ENCODE peak calls at places on chromosomes 13 and 19, in nine cellular contexts. One of them, this sample, is unnamed.
A peak's percentile ranks its signal among the peaks of the same experiment; 100 is the strongest.

GRCh38 chr13:23956106-23956505 is 58.8 kb upstream of the C1QTNF9B start:
- ATAC-seq in heart right ventricle: no peak
- ATAC-seq in Panc1: no peak
- ATAC-seq in left lobe of liver: no peak
- ATAC-seq in natural killer cell: peak; percentile 43
- ATAC-seq in right lobe of liver: no peak
- ATAC-seq in stimulated activated naive CD8-positive, alpha-beta T cell treated with anti-CD3 and anti-CD28 coated beads, Interleukin-15, amount 100 ng/mL, for 72 hours: peak; percentile 95
- ATAC-seq in activated T-cell treated with anti-CD3 and anti-CD28 coated beads, Interleukin-2, amount 50 U/mL, for 4 hours: peak; percentile 78
- ATAC-seq in T-cell: no peak
- ATAC-seq in this sample: peak; percentile 97

GRCh38 chr13:66312312-66313087 is 917.6 kb downstream of the PCDH9 start:
- ATAC-seq in heart right ventricle: peak; percentile 28
- ATAC-seq in Panc1: peak; percentile 95
- ATAC-seq in left lobe of liver: peak; percentile 40
- ATAC-seq in natural killer cell: no peak
- ATAC-seq in right lobe of liver: no peak
- ATAC-seq in stimulated activated naive CD8-positive, alpha-beta T cell treated with anti-CD3 and anti-CD28 coated beads, Interleukin-15, amount 100 ng/mL, for 72 hours: no peak
- ATAC-seq in activated T-cell treated with anti-CD3 and anti-CD28 coated beads, Interleukin-2, amount 50 U/mL, for 4 hours: no peak
- ATAC-seq in T-cell: no peak
- ATAC-seq in this sample: no peak

GRCh38 chr13:45918597-45918996 is 67.0 kb upstream of the SIAH3 start:
- ATAC-seq in heart right ventricle: no peak
- ATAC-seq in Panc1: no peak
- ATAC-seq in left lobe of liver: no peak
- ATAC-seq in natural killer cell: no peak
- ATAC-seq in right lobe of liver: no peak
- ATAC-seq in stimulated activated naive CD8-positive, alpha-beta T cell treated with anti-CD3 and anti-CD28 coated beads, Interleukin-15, amount 100 ng/mL, for 72 hours: no peak
- ATAC-seq in activated T-cell treated with anti-CD3 and anti-CD28 coated beads, Interleukin-2, amount 50 U/mL, for 4 hours: peak; percentile 96
- ATAC-seq in T-cell: no peak
- ATAC-seq in this sample: peak; percentile 92

GRCh38 chr19:17244618-17245534 is 843 bp downstream of the NR2F6 start:
- ATAC-seq in heart right ventricle: peak; percentile 2
- ATAC-seq in Panc1: peak; percentile 0
- ATAC-seq in left lobe of liver: no peak
- ATAC-seq in natural killer cell: no peak
- ATAC-seq in right lobe of liver: no peak
- ATAC-seq in stimulated activated naive CD8-positive, alpha-beta T cell treated with anti-CD3 and anti-CD28 coated beads, Interleukin-15, amount 100 ng/mL, for 72 hours: peak; percentile 36
- ATAC-seq in activated T-cell treated with anti-CD3 and anti-CD28 coated beads, Interleukin-2, amount 50 U/mL, for 4 hours: peak; percentile 32
- ATAC-seq in T-cell: peak; percentile 12
- ATAC-seq in this sample: peak; percentile 25

GRCh38 chr13:114225610-114226009 is 9.1 kb upstream of the CDC16 start:
- ATAC-seq in heart right ventricle: no peak
- ATAC-seq in Panc1: peak; percentile 62
- ATAC-seq in left lobe of liver: no peak
- ATAC-seq in natural killer cell: no peak
- ATAC-seq in right lobe of liver: no peak
- ATAC-seq in stimulated activated naive CD8-positive, alpha-beta T cell treated with anti-CD3 and anti-CD28 coated beads, Interleukin-15, amount 100 ng/mL, for 72 hours: peak; percentile 62
- ATAC-seq in activated T-cell treated with anti-CD3 and anti-CD28 coated beads, Interleukin-2, amount 50 U/mL, for 4 hours: peak; percentile 20
- ATAC-seq in T-cell: peak; percentile 58
- ATAC-seq in this sample: no peak

GRCh38 chr13:111282997-111283396 is 37.4 kb upstream of the TEX29 start:
- ATAC-seq in heart right ventricle: no peak
- ATAC-seq in Panc1: no peak
- ATAC-seq in left lobe of liver: no peak
- ATAC-seq in natural killer cell: no peak
- ATAC-seq in right lobe of liver: no peak
- ATAC-seq in stimulated activated naive CD8-positive, alpha-beta T cell treated with anti-CD3 and anti-CD28 coated beads, Interleukin-15, amount 100 ng/mL, for 72 hours: no peak
- ATAC-seq in activated T-cell treated with anti-CD3 and anti-CD28 coated beads, Interleukin-2, amount 50 U/mL, for 4 hours: no peak
- ATAC-seq in T-cell: no peak
- ATAC-seq in this sample: no peak

GRCh38 chr13:77016888-77017623 is 9.9 kb downstream of the FBXL3 start:
- ATAC-seq in heart right ventricle: no peak
- ATAC-seq in Panc1: no peak
- ATAC-seq in left lobe of liver: no peak
- ATAC-seq in natural killer cell: no peak
- ATAC-seq in right lobe of liver: no peak
- ATAC-seq in stimulated activated naive CD8-positive, alpha-beta T cell treated with anti-CD3 and anti-CD28 coated beads, Interleukin-15, amount 100 ng/mL, for 72 hours: no peak
- ATAC-seq in activated T-cell treated with anti-CD3 and anti-CD28 coated beads, Interleukin-2, amount 50 U/mL, for 4 hours: no peak
- ATAC-seq in T-cell: no peak
- ATAC-seq in this sample: no peak

GRCh38 chr13:91142572-91142971 is 204.9 kb upstream of the MIR17HG start:
- ATAC-seq in heart right ventricle: no peak
- ATAC-seq in Panc1: no peak
- ATAC-seq in left lobe of liver: no peak
- ATAC-seq in natural killer cell: no peak
- ATAC-seq in right lobe of liver: no peak
- ATAC-seq in stimulated activated naive CD8-positive, alpha-beta T cell treated with anti-CD3 and anti-CD28 coated beads, Interleukin-15, amount 100 ng/mL, for 72 hours: no peak
- ATAC-seq in activated T-cell treated with anti-CD3 and anti-CD28 coated beads, Interleukin-2, amount 50 U/mL, for 4 hours: no peak
- ATAC-seq in T-cell: no peak
- ATAC-seq in this sample: no peak

GRCh38 chr13:49597043-49597669 is 11.8 kb upstream of the RCBTB1 start:
- ATAC-seq in heart right ventricle: no peak
- ATAC-seq in Panc1: no peak
- ATAC-seq in left lobe of liver: no peak
- ATAC-seq in natural killer cell: no peak
- ATAC-seq in right lobe of liver: no peak
- ATAC-seq in stimulated activated naive CD8-positive, alpha-beta T cell treated with anti-CD3 and anti-CD28 coated beads, Interleukin-15, amount 100 ng/mL, for 72 hours: no peak
- ATAC-seq in activated T-cell treated with anti-CD3 and anti-CD28 coated beads, Interleukin-2, amount 50 U/mL, for 4 hours: no peak
- ATAC-seq in T-cell: no peak
- ATAC-seq in this sample: no peak

GRCh38 chr13:106213028-106213427 is 322.4 kb downstream of the EFNB2 start:
- ATAC-seq in heart right ventricle: no peak
- ATAC-seq in Panc1: no peak
- ATAC-seq in left lobe of liver: no peak
- ATAC-seq in natural killer cell: no peak
- ATAC-seq in right lobe of liver: no peak
- ATAC-seq in stimulated activated naive CD8-positive, alpha-beta T cell treated with anti-CD3 and anti-CD28 coated beads, Interleukin-15, amount 100 ng/mL, for 72 hours: no peak
- ATAC-seq in activated T-cell treated with anti-CD3 and anti-CD28 coated beads, Interleukin-2, amount 50 U/mL, for 4 hours: no peak
- ATAC-seq in T-cell: no peak
- ATAC-seq in this sample: no peak

GRCh38 chr13:50257646-50258045 is 242.4 kb downstream of the KCNRG start:
- ATAC-seq in heart right ventricle: no peak
- ATAC-seq in Panc1: no peak
- ATAC-seq in left lobe of liver: no peak
- ATAC-seq in natural killer cell: no peak
- ATAC-seq in right lobe of liver: no peak
- ATAC-seq in stimulated activated naive CD8-positive, alpha-beta T cell treated with anti-CD3 and anti-CD28 coated beads, Interleukin-15, amount 100 ng/mL, for 72 hours: peak; percentile 93
- ATAC-seq in activated T-cell treated with anti-CD3 and anti-CD28 coated beads, Interleukin-2, amount 50 U/mL, for 4 hours: peak; percentile 88
- ATAC-seq in T-cell: no peak
- ATAC-seq in this sample: peak; percentile 89

GRCh38 chr13:87234981-87235380 is 436.2 kb upstream of the SLITRK5 start:
- ATAC-seq in heart right ventricle: no peak
- ATAC-seq in Panc1: no peak
- ATAC-seq in left lobe of liver: peak; percentile 35
- ATAC-seq in natural killer cell: no peak
- ATAC-seq in right lobe of liver: no peak
- ATAC-seq in stimulated activated naive CD8-positive, alpha-beta T cell treated with anti-CD3 and anti-CD28 coated beads, Interleukin-15, amount 100 ng/mL, for 72 hours: no peak
- ATAC-seq in activated T-cell treated with anti-CD3 and anti-CD28 coated beads, Interleukin-2, amount 50 U/mL, for 4 hours: no peak
- ATAC-seq in T-cell: no peak
- ATAC-seq in this sample: no peak

GRCh38 chr19:19418548-19419260 is 13.2 kb downstream of the GATAD2A start:
- ATAC-seq in heart right ventricle: peak; percentile 26
- ATAC-seq in Panc1: no peak
- ATAC-seq in left lobe of liver: no peak
- ATAC-seq in natural killer cell: no peak
- ATAC-seq in right lobe of liver: no peak
- ATAC-seq in stimulated activated naive CD8-positive, alpha-beta T cell treated with anti-CD3 and anti-CD28 coated beads, Interleukin-15, amount 100 ng/mL, for 72 hours: no peak
- ATAC-seq in activated T-cell treated with anti-CD3 and anti-CD28 coated beads, Interleukin-2, amount 50 U/mL, for 4 hours: no peak
- ATAC-seq in T-cell: no peak
- ATAC-seq in this sample: peak; percentile 13

GRCh38 chr13:29556742-29557141 is 38.7 kb downstream of the SLC7A1 start:
- ATAC-seq in heart right ventricle: no peak
- ATAC-seq in Panc1: no peak
- ATAC-seq in left lobe of liver: no peak
- ATAC-seq in natural killer cell: no peak
- ATAC-seq in right lobe of liver: no peak
- ATAC-seq in stimulated activated naive CD8-positive, alpha-beta T cell treated with anti-CD3 and anti-CD28 coated beads, Interleukin-15, amount 100 ng/mL, for 72 hours: no peak
- ATAC-seq in activated T-cell treated with anti-CD3 and anti-CD28 coated beads, Interleukin-2, amount 50 U/mL, for 4 hours: no peak
- ATAC-seq in T-cell: no peak
- ATAC-seq in this sample: no peak

GRCh38 chr19:30029721-30030510 is 87.9 kb downstream of the URI1 start:
- ATAC-seq in heart right ventricle: no peak
- ATAC-seq in Panc1: peak; percentile 38
- ATAC-seq in left lobe of liver: no peak
- ATAC-seq in natural killer cell: no peak
- ATAC-seq in right lobe of liver: no peak
- ATAC-seq in stimulated activated naive CD8-positive, alpha-beta T cell treated with anti-CD3 and anti-CD28 coated beads, Interleukin-15, amount 100 ng/mL, for 72 hours: peak; percentile 97
- ATAC-seq in activated T-cell treated with anti-CD3 and anti-CD28 coated beads, Interleukin-2, amount 50 U/mL, for 4 hours: no peak
- ATAC-seq in T-cell: no peak
- ATAC-seq in this sample: peak; percentile 60

GRCh38 chr13:28754698-28755545 is 36.2 kb upstream of the SLC46A3 start:
- ATAC-seq in heart right ventricle: peak; percentile 59
- ATAC-seq in Panc1: no peak
- ATAC-seq in left lobe of liver: peak; percentile 73
- ATAC-seq in natural killer cell: peak; percentile 65
- ATAC-seq in right lobe of liver: peak; percentile 70
- ATAC-seq in stimulated activated naive CD8-positive, alpha-beta T cell treated with anti-CD3 and anti-CD28 coated beads, Interleukin-15, amount 100 ng/mL, for 72 hours: peak; percentile 39
- ATAC-seq in activated T-cell treated with anti-CD3 and anti-CD28 coated beads, Interleukin-2, amount 50 U/mL, for 4 hours: no peak
- ATAC-seq in T-cell: peak; percentile 56
- ATAC-seq in this sample: peak; percentile 51

GRCh38 chr19:38386968-38387549 is 775 bp downstream of the GGN start:
- ATAC-seq in heart right ventricle: no peak
- ATAC-seq in Panc1: peak; percentile 13
- ATAC-seq in left lobe of liver: peak; percentile 4
- ATAC-seq in natural killer cell: no peak
- ATAC-seq in right lobe of liver: peak; percentile 15
- ATAC-seq in stimulated activated naive CD8-positive, alpha-beta T cell treated with anti-CD3 and anti-CD28 coated beads, Interleukin-15, amount 100 ng/mL, for 72 hours: no peak
- ATAC-seq in activated T-cell treated with anti-CD3 and anti-CD28 coated beads, Interleukin-2, amount 50 U/mL, for 4 hours: no peak
- ATAC-seq in T-cell: no peak
- ATAC-seq in this sample: no peak

GRCh38 chr19:46786236-46787039 is 2.0 kb downstream of the SLC1A5 start:
- ATAC-seq in heart right ventricle: peak; percentile 32
- ATAC-seq in Panc1: peak; percentile 47
- ATAC-seq in left lobe of liver: peak; percentile 40
- ATAC-seq in natural killer cell: peak; percentile 73
- ATAC-seq in right lobe of liver: peak; percentile 60
- ATAC-seq in stimulated activated naive CD8-positive, alpha-beta T cell treated with anti-CD3 and anti-CD28 coated beads, Interleukin-15, amount 100 ng/mL, for 72 hours: peak; percentile 74
- ATAC-seq in activated T-cell treated with anti-CD3 and anti-CD28 coated beads, Interleukin-2, amount 50 U/mL, for 4 hours: peak; percentile 68
- ATAC-seq in T-cell: peak; percentile 69
- ATAC-seq in this sample: peak; percentile 68

This sample was measured in activated T-helper 17 cell treated with anti-CD3 and anti-CD28 coated beads, Interleukin-2, amount 50 U/mL, for 72 hours.